ENCODE peak calls at places on chromosomes 1 and 21, in four cellular contexts. One of them, this sample, is unnamed.

GRCh38 chr1:220544901-220545303 is 17.0 kb downstream of the MARK1 start:
- DNase-seq in effector memory CD4-positive, alpha-beta T cell: no peak
- DNase-seq in A549: peak; percentile 29
- DNase-seq in left lung: no peak
- DNase-seq in this sample: peak; percentile 14

GRCh38 chr1:119554188-119554587 is 47.2 kb downstream of the HSD3B1 start:
- DNase-seq in A549: no peak
- DNase-seq in effector memory CD4-positive, alpha-beta T cell: no peak
- DNase-seq in left lung: no peak
- DNase-seq in this sample: peak; percentile 99

GRCh38 chr1:106998431-106999002 is 58.0 kb upstream of the PRMT6 start:
- DNase-seq in effector memory CD4-positive, alpha-beta T cell: no peak
- DNase-seq in A549: no peak
- DNase-seq in left lung: no peak
- DNase-seq in this sample: no peak

GRCh38 chr1:171397851-171398469 is 84.0 kb downstream of the FMO4 start:
- DNase-seq in left lung: no peak
- DNase-seq in effector memory CD4-positive, alpha-beta T cell: no peak
- DNase-seq in A549: no peak
- DNase-seq in this sample: no peak

GRCh38 chr21:8993943-8994639 is 1527.3 kb upstream of the TPTE start:
- DNase-seq in effector memory CD4-positive, alpha-beta T cell: no peak
- DNase-seq in left lung: no peak
- DNase-seq in A549: peak; percentile 96
- DNase-seq in this sample: no peak

GRCh38 chr1:224800486-224801119 is 128.9 kb upstream of the DNAH14 start:
- DNase-seq in left lung: no peak
- DNase-seq in effector memory CD4-positive, alpha-beta T cell: no peak
- DNase-seq in A549: no peak
- DNase-seq in this sample: no peak

GRCh38 chr1:155938220-155938627 is 3.2 kb upstream of the RXFP4 start:
- DNase-seq in A549: peak; percentile 81
- DNase-seq in effector memory CD4-positive, alpha-beta T cell: no peak
- DNase-seq in left lung: no peak
- DNase-seq in this sample: peak; percentile 57

GRCh38 chr1:54883349-54884102 is 3.5 kb downstream of the DHCR24 start:
- DNase-seq in A549: no peak
- DNase-seq in left lung: no peak
- DNase-seq in effector memory CD4-positive, alpha-beta T cell: no peak
- DNase-seq in this sample: no peak

GRCh38 chr1:211632117-211632807 is 43.2 kb downstream of the NEK2 start:
- DNase-seq in left lung: no peak
- DNase-seq in effector memory CD4-positive, alpha-beta T cell: no peak
- DNase-seq in A549: no peak
- DNase-seq in this sample: peak; percentile 42

GRCh38 chr1:54810144-54810942 is 9.2 kb upstream of the TTC22 start:
- DNase-seq in A549: peak; percentile 44
- DNase-seq in effector memory CD4-positive, alpha-beta T cell: peak; percentile 50
- DNase-seq in left lung: no peak
- DNase-seq in this sample: peak; percentile 67

GRCh38 chr1:110208916-110209650 is 1.0 kb upstream of the KCNC4 start:
- DNase-seq in A549: no peak
- DNase-seq in effector memory CD4-positive, alpha-beta T cell: no peak
- DNase-seq in left lung: no peak
- DNase-seq in this sample: no peak

GRCh38 chr21:43352568-43353281 is 74.2 kb downstream of the SIK1 start:
- DNase-seq in A549: peak; percentile 71
- DNase-seq in left lung: no peak
- DNase-seq in effector memory CD4-positive, alpha-beta T cell: no peak
- DNase-seq in this sample: no peak

GRCh38 chr1:42380617-42381423 is at the start of gene RIMKLA:
- DNase-seq in left lung: peak; percentile 87
- DNase-seq in effector memory CD4-positive, alpha-beta T cell: no peak
- DNase-seq in A549: peak; percentile 44
- DNase-seq in this sample: peak; percentile 68

GRCh38 chr1:246404078-246404477 is 103.0 kb downstream of the SMYD3 start:
- DNase-seq in left lung: no peak
- DNase-seq in A549: no peak
- DNase-seq in effector memory CD4-positive, alpha-beta T cell: no peak
- DNase-seq in this sample: no peak

GRCh38 chr1:211639500-211640361 is 35.7 kb downstream of the NEK2 start:
- DNase-seq in effector memory CD4-positive, alpha-beta T cell: no peak
- DNase-seq in left lung: no peak
- DNase-seq in A549: peak; percentile 38
- DNase-seq in this sample: no peak

GRCh38 chr21:31410763-31411278 is 66.8 kb upstream of the TIAM1 start:
- DNase-seq in effector memory CD4-positive, alpha-beta T cell: no peak
- DNase-seq in left lung: no peak
- DNase-seq in A549: no peak
- DNase-seq in this sample: no peak

GRCh38 chr1:235011599-235012435 is 116.8 kb downstream of the TOMM20 start:
- DNase-seq in left lung: peak; percentile 89
- DNase-seq in effector memory CD4-positive, alpha-beta T cell: peak; percentile 92
- DNase-seq in A549: peak; percentile 83
- DNase-seq in this sample: peak; percentile 83

GRCh38 chr1:15541231-15541792 is 14.7 kb downstream of the DNAJC16 start:
- DNase-seq in left lung: no peak
- DNase-seq in effector memory CD4-positive, alpha-beta T cell: no peak
- DNase-seq in A549: no peak
- DNase-seq in this sample: no peak

GRCh38 chr1:246246430-246246829 is 260.6 kb downstream of the SMYD3 start:
- DNase-seq in A549: no peak
- DNase-seq in left lung: no peak
- DNase-seq in effector memory CD4-positive, alpha-beta T cell: no peak
- DNase-seq in this sample: no peak

GRCh38 chr1:183291216-183291762 is 105.2 kb downstream of the LAMC2 start:
- DNase-seq in left lung: no peak
- DNase-seq in A549: no peak
- DNase-seq in effector memory CD4-positive, alpha-beta T cell: no peak
- DNase-seq in this sample: no peak

GRCh38 chr1:172903581-172904220 is 147.0 kb downstream of the TNFSF18 start:
- DNase-seq in effector memory CD4-positive, alpha-beta T cell: no peak
- DNase-seq in A549: no peak
- DNase-seq in left lung: no peak
- DNase-seq in this sample: no peak

GRCh38 chr1:99808391-99809115 is 41.6 kb upstream of the AGL start:
- DNase-seq in A549: peak; percentile 75
- DNase-seq in left lung: no peak
- DNase-seq in effector memory CD4-positive, alpha-beta T cell: peak; percentile 20
- DNase-seq in this sample: peak; percentile 95

GRCh38 chr1:182331412-182331811 is 60.2 kb downstream of the GLUL start:
- DNase-seq in effector memory CD4-positive, alpha-beta T cell: no peak
- DNase-seq in left lung: no peak
- DNase-seq in A549: no peak
- DNase-seq in this sample: no peak

GRCh38 chr1:198462365-198463025 is 78.0 kb downstream of the ATP6V1G3 start:
- DNase-seq in A549: no peak
- DNase-seq in effector memory CD4-positive, alpha-beta T cell: no peak
- DNase-seq in left lung: no peak
- DNase-seq in this sample: no peak

GRCh38 chr1:41633764-41634163 is 149.3 kb upstream of the EDN2 start:
- DNase-seq in left lung: no peak
- DNase-seq in effector memory CD4-positive, alpha-beta T cell: no peak
- DNase-seq in A549: no peak
- DNase-seq in this sample: no peak

GRCh38 chr1:47431534-47431933 is 6.3 kb upstream of the FOXD2 start:
- DNase-seq in left lung: no peak
- DNase-seq in A549: no peak
- DNase-seq in effector memory CD4-positive, alpha-beta T cell: no peak
- DNase-seq in this sample: no peak

GRCh38 chr1:228141082-228141870 is 1.2 kb downstream of the GUK1 start:
- DNase-seq in left lung: peak; percentile 76
- DNase-seq in effector memory CD4-positive, alpha-beta T cell: peak; percentile 28
- DNase-seq in A549: no peak
- DNase-seq in this sample: peak; percentile 51

GRCh38 chr1:41447995-41448770 is 36.3 kb downstream of the EDN2 start:
- DNase-seq in A549: no peak
- DNase-seq in left lung: no peak
- DNase-seq in effector memory CD4-positive, alpha-beta T cell: no peak
- DNase-seq in this sample: peak; percentile 77

GRCh38 chr1:61143821-61144220 is 61.5 kb downstream of the NFIA start:
- DNase-seq in left lung: no peak
- DNase-seq in effector memory CD4-positive, alpha-beta T cell: no peak
- DNase-seq in A549: no peak
- DNase-seq in this sample: no peak

GRCh38 chr21:14687277-14687642 is 141.1 kb upstream of the SAMSN1 start:
- DNase-seq in effector memory CD4-positive, alpha-beta T cell: no peak
- DNase-seq in left lung: no peak
- DNase-seq in A549: no peak
- DNase-seq in this sample: no peak

GRCh38 chr1:236168716-236169429 is 26.5 kb downstream of the GPR137B start:
- DNase-seq in effector memory CD4-positive, alpha-beta T cell: no peak
- DNase-seq in A549: peak; percentile 63
- DNase-seq in left lung: no peak
- DNase-seq in this sample: no peak

DNA sequence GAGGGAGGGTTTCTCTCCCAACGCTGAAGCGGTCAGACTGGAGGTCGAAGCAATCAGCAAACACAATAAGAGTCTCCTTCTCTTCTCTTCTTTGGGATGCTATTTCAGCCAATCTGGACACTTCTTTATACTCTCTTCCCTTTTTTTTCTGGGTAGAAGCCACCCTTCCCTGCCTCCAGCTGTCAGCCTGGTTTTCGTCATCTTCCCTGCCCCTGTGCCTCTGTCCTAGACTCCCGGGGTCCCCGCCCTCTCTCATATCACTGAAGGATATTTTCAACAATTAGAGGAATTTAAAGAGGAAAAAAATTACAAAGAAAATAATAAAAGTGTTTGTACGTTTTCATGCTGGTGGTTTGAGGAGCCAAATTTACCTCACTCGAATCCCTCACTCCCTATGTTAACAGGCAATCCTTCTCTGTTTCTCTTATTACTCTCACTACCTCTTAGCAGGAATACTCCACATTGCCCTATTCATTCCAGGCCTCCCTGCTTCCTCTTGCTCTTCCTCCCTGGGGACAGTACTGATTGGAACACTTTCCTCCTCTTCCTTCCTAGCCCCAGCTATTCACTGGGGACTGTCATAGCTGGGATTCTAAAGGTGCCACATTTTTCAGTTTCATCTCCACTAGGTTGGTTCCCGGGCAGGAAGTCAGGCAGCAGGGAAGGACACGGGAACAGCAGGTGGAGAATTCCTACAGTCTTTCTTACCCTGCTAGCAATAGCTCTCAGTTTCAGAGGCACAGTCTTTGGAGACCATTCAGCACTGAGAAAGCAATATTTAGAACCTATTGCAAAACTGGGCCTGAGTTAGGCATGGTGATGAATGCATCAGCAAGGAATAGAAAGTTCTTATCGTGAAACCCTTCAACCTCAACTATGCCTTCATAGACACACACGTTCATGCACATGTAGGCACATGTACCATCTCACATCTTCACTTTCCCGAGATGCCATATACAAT is 288.0 kb downstream of the PBX1 start:
- DNase-seq in effector memory CD4-positive, alpha-beta T cell: no peak
- DNase-seq in A549: no peak
- DNase-seq in left lung: no peak
- DNase-seq in this sample: no peak
- H3K4me3 ChIP-seq in effector memory CD4-positive, alpha-beta T cell: no peak overlapping the region
- H3K4me3 ChIP-seq in A549: no peak overlapping the region
- H3K4me3 ChIP-seq in left lung: no peak overlapping the region
- H3K4me3 ChIP-seq in this sample: no peak overlapping the region

DNA sequence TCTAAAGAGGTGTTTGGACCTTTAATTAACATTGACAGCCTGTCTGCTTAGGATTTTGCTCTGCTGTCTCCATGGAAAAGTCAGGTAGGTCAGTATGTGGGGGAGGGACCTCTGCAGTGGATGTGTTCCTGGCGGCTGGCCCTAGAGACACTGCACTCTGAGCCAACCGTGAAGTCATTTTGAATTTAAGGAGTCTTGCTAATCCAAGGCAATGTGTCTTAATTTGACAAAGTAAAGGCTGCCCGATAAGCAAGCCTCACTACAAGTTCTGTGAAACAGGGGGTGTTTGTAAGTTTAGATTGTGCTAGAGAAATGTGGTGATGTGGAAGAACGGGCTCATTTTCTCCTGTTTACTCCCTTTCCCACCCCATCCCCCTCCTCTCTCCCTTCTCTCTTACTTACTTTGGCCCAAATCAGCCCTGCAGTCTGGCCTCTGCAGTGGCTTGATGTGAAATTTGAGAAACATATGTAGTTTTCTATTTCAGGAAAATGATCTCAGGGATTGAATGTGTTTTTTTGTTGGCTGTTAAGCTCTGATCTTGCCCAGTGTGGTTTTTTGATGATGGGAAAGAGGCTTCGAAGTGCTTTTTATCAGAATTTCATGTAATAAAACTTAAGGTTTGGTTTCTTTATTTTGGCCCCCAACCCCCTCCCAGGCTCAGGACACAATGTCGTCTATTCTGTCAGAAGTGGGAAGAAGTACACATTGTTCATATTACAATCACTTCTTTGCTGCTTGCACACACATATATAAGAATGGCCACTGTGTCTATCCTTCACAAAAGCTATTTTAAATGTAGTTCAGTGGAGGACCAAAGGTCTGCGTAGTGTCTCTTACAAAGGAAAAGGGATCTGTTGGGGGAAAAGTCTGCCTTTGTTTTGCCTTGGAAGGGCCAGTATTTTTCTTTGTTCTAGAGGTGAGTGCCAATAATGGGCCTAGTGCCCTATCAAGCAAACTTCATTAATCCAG is 96.6 kb downstream of the FGGY start:
- DNase-seq in A549: no peak
- DNase-seq in effector memory CD4-positive, alpha-beta T cell: no peak
- DNase-seq in left lung: no peak
- DNase-seq in this sample: peak; percentile 94
- H3K4me3 ChIP-seq in A549: no peak overlapping the region
- H3K4me3 ChIP-seq in effector memory CD4-positive, alpha-beta T cell: no peak overlapping the region
- H3K4me3 ChIP-seq in left lung: no peak overlapping the region
- H3K4me3 ChIP-seq in this sample: peak overlapping the region; percentile 28

DNA sequence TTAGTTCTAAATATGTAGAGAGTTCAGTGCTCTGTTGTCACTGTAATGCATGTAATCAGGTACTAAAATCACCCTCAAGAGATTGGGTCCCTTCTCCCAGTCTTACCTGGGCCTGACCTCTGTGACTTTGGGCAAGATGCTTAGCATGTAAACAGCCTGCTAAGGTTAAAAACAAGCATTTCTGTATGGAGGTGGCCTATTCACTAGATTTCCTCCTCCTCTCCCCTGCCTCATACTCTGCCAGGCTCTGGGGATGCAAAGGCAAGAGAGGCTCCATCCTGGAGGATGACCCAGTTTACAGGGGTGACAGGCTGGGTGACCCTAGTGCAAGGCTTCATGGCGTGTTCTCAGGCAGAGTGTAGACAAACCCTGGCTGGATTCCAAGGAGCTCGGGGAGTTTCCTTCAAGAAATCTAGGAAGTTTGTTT is 28.8 kb downstream of the VANGL2 start:
- DNase-seq in effector memory CD4-positive, alpha-beta T cell: no peak
- DNase-seq in left lung: no peak
- DNase-seq in A549: no peak
- DNase-seq in this sample: no peak
- H3K4me3 ChIP-seq in effector memory CD4-positive, alpha-beta T cell: peak overlapping the region; percentile 11
- H3K4me3 ChIP-seq in left lung: no peak overlapping the region
- H3K4me3 ChIP-seq in A549: no peak overlapping the region
- H3K4me3 ChIP-seq in this sample: no peak overlapping the region

GRCh38 chr21:25329227-25329626 is 278.1 kb downstream of the MRPL39 start:
- DNase-seq in left lung: no peak
- DNase-seq in effector memory CD4-positive, alpha-beta T cell: no peak
- DNase-seq in A549: no peak
- DNase-seq in this sample: no peak
- H3K4me3 ChIP-seq in left lung: no peak overlapping the region
- H3K4me3 ChIP-seq in effector memory CD4-positive, alpha-beta T cell: no peak overlapping the region
- H3K4me3 ChIP-seq in A549: no peak overlapping the region
- H3K4me3 ChIP-seq in this sample: no peak overlapping the region

This sample was measured in SJCRH30.